ENCODE peak calls at places on chromosomes 1 and 21, in five cellular contexts. D is RWPE1, C is heart right ventricle, Z is lower leg skin, J is PC-3. W is an unnamed sample.

GRCh38 chr1:80217377-80217986 is 1211.0 kb upstream of the ADGRL4 start:
- DNase-seq in D (peak), C (no peak), Z (no peak), J (peak), W (no peak)

GRCh38 chr21:34864370-34865209 is 184.5 kb downstream of the RUNX1 start:
- DNase-seq in D (no peak), C (no peak), Z (no peak), J (no peak), W (no peak)

GRCh38 chr1:54997711-54997986 is 1.1 kb upstream of the BSND start:
- DNase-seq in D (no peak), C (no peak), Z (no peak), J (no peak), W (no peak)

GRCh38 chr1:48007044-48007443 is 9.9 kb upstream of the TRABD2B start:
- DNase-seq in D (peak), C (no peak), Z (peak), J (peak), W (no peak)

GRCh38 chr1:108962681-108963051 is 618 bp downstream of the CLCC1 start:
- DNase-seq in D (no peak), C (peak), Z (no peak), J (peak), W (peak)

GRCh38 chr1:28507247-28507645 is 1.4 kb downstream of the RCC1 start:
- DNase-seq in D (no peak), C (no peak), Z (no peak), J (no peak), W (no peak)

GRCh38 chr1:235649722-235650163 is at the start of gene GNG4:
- DNase-seq in D (no peak), C (no peak), Z (peak), J (no peak), W (no peak)

GRCh38 chr1:220093361-220094015 is 444 bp upstream of the IARS2 start:
- DNase-seq in D (no peak), C (no peak), Z (no peak), J (no peak), W (no peak)

GRCh38 chr1:24786191-24786590 is 40.9 kb downstream of the CLIC4 start:
- DNase-seq in D (peak), C (no peak), Z (no peak), J (no peak), W (no peak)

GRCh38 chr1:229879746-229880145 is 187.3 kb upstream of the GALNT2 start:
- DNase-seq in D (no peak), C (no peak), Z (peak), J (no peak), W (no peak)

GRCh38 chr1:89761901-89762300 is 58.9 kb upstream of the LRRC8D start:
- DNase-seq in D (no peak), C (no peak), Z (no peak), J (no peak), W (no peak)

GRCh38 chr1:17586172-17586963 is 46.9 kb downstream of the ARHGEF10L start:
- DNase-seq in D (peak), C (no peak), Z (no peak), J (peak), W (peak)

GRCh38 chr1:206835186-206835585 is 30.2 kb upstream of the IL20 start:
- DNase-seq in D (no peak), C (no peak), Z (no peak), J (no peak), W (no peak)

GRCh38 chr1:31111290-31111951 is 45.9 kb upstream of the PUM1 start:
- DNase-seq in D (peak), C (peak), Z (no peak), J (peak), W (peak)

GRCh38 chr1:20385630-20386029 is 95.0 kb downstream of the VWA5B1 start:
- DNase-seq in D (no peak), C (no peak), Z (no peak), J (no peak), W (no peak)

GRCh38 chr1:239232921-239233320 is 153.4 kb upstream of the CHRM3 start:
- DNase-seq in D (no peak), C (no peak), Z (no peak), J (no peak), W (no peak)

GRCh38 chr1:1347663-1348419 is 1.4 kb downstream of the DVL1 start:
- DNase-seq in D (no peak), C (no peak), Z (no peak), J (peak), W (peak)

GRCh38 chr1:77040817-77041216 is 173.5 kb downstream of the ST6GALNAC5 start:
- DNase-seq in D (no peak), C (no peak), Z (no peak), J (no peak), W (no peak)

GRCh38 chr1:76106719-76107235 is 32.2 kb downstream of the ST6GALNAC3 start:
- DNase-seq in D (no peak), C (no peak), Z (no peak), J (no peak), W (no peak)

GRCh38 chr1:231161711-231162299 is at the start of gene TRIM67:
- DNase-seq in D (no peak), C (peak), Z (no peak), J (no peak), W (no peak)

GRCh38 chr1:6393400-6394187 is at the start of gene ACOT7:
- DNase-seq in D (peak), C (peak), Z (peak), J (peak), W (peak)

GRCh38 chr1:98049370-98050115 is 128.7 kb upstream of the DPYD start:
- DNase-seq in D (no peak), C (no peak), Z (no peak), J (no peak), W (no peak)

GRCh38 chr1:203274603-203275381 is 30.5 kb upstream of the BTG2 start:
- DNase-seq in D (no peak), C (no peak), Z (peak), J (no peak), W (peak)

GRCh38 chr1:52139817-52140540 is 1.9 kb upstream of the ZFYVE9 start:
- DNase-seq in D (peak), C (no peak), Z (no peak), J (peak), W (no peak)

GRCh38 chr1:15919316-15919715 is 56.6 kb downstream of the ZBTB17 start:
- DNase-seq in D (peak), C (no peak), Z (no peak), J (peak), W (no peak)

GRCh38 chr1:15213333-15213732 is 33.7 kb upstream of the FHAD1 start:
- DNase-seq in D (no peak), C (no peak), Z (peak), J (no peak), W (no peak)

GRCh38 chr1:245153081-245153644 is 1.6 kb upstream of the KIF26B start:
- DNase-seq in D (peak), C (peak), Z (peak), J (peak), W (peak)

GRCh38 chr21:27571706-27572105 is 604.8 kb upstream of the ADAMTS5 start:
- DNase-seq in D (peak), C (no peak), Z (no peak), J (peak), W (no peak)

GRCh38 chr1:213335084-213335483 is 284.0 kb downstream of the RPS6KC1 start:
- DNase-seq in D (no peak), C (no peak), Z (no peak), J (no peak), W (no peak)

GRCh38 chr1:56584910-56585528 is 5.7 kb upstream of the PLPP3 start:
- DNase-seq in D (peak), C (no peak), Z (no peak), J (peak), W (no peak)

GRCh38 chr1:29213055-29213454 is 17.7 kb downstream of the MECR start:
- DNase-seq in D (no peak), C (no peak), Z (no peak), J (no peak), W (no peak)

GRCh38 chr1:212587304-212588136 is 21.0 kb upstream of the ATF3 start:
- DNase-seq in D (no peak), C (no peak), Z (no peak), J (no peak), W (no peak)

GRCh38 chr1:17207540-17207939 is 2.6 kb downstream of the PADI1 start:
- DNase-seq in D (no peak), C (no peak), Z (no peak), J (no peak), W (no peak)

GRCh38 chr1:19009882-19010321 is 53.4 kb upstream of the IFFO2 start:
- DNase-seq in D (peak), C (no peak), Z (peak), J (peak), W (no peak)

GRCh38 chr1:24384251-24385090 is 29.1 kb downstream of the STPG1 start:
- DNase-seq in D (peak), C (no peak), Z (peak), J (peak), W (no peak)

GRCh38 chr1:175191654-175192053 is 922 bp downstream of the KIAA0040 start:
- DNase-seq in D (no peak), C (no peak), Z (no peak), J (no peak), W (peak)

GRCh38 chr1:156492591-156493080 is 7.9 kb downstream of the MEF2D start:
- DNase-seq in D (no peak), C (peak), Z (no peak), J (no peak), W (no peak)

GRCh38 chr1:185041742-185042141 is 3.6 kb upstream of the RNF2 start:
- DNase-seq in D (no peak), C (no peak), Z (no peak), J (no peak), W (no peak)

DNA sequence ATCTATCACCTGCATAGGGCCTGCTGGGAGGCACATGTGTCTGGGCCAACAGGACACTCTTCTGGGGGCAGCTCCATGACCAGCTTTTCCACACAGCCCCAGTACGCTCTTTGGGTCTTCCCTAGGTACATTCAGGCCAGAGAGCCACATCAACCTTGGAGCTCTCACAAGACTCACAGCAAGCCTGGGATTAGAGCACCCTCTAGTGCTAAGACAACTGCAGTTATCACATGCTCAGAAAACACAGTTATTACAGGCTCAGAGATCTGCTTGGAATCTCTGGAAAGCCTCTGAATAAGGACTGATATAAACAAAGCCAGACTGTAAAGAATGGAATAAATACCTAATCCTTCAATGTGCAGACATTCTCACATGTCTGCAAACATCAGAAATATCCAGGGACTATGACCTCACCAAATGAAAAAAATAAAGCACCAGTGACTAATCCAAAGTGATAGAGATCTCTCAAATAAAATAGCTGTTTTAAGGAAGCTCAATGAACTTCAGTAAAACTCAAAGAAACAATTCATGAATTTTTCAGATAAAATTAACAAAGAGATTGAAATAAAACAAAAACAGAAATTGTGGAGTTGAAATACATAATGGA is 563.9 kb upstream of the NR5A2 start:
- DNase-seq in D (peak), C (no peak), Z (no peak), J (peak), W (no peak)
- TF ChIP-seq CTCF in D (peak), C (no peak), Z (no peak), J (peak), W (no peak)

GRCh38 chr1:232529747-232530146 is 100.2 kb downstream of the SIPA1L2 start:
- DNase-seq in D (peak), C (no peak), Z (no peak), J (peak), W (no peak)
- TF ChIP-seq CTCF in D (no peak), C (no peak), Z (no peak), J (peak), W (no peak)

GRCh38 chr1:59595774-59596173 is 219.0 kb upstream of the HOOK1 start:
- DNase-seq in D (peak), C (no peak), Z (no peak), J (peak), W (no peak)
- TF ChIP-seq CTCF in D (no peak), C (no peak), Z (no peak), J (no peak), W (no peak)

GRCh38 chr1:62841587-62842169 is 57.7 kb downstream of the ATG4C start:
- DNase-seq in D (peak), C (no peak), Z (no peak), J (peak), W (no peak)
- TF ChIP-seq CTCF in D (peak), C (peak), Z (no peak), J (peak), W (peak)

DNA sequence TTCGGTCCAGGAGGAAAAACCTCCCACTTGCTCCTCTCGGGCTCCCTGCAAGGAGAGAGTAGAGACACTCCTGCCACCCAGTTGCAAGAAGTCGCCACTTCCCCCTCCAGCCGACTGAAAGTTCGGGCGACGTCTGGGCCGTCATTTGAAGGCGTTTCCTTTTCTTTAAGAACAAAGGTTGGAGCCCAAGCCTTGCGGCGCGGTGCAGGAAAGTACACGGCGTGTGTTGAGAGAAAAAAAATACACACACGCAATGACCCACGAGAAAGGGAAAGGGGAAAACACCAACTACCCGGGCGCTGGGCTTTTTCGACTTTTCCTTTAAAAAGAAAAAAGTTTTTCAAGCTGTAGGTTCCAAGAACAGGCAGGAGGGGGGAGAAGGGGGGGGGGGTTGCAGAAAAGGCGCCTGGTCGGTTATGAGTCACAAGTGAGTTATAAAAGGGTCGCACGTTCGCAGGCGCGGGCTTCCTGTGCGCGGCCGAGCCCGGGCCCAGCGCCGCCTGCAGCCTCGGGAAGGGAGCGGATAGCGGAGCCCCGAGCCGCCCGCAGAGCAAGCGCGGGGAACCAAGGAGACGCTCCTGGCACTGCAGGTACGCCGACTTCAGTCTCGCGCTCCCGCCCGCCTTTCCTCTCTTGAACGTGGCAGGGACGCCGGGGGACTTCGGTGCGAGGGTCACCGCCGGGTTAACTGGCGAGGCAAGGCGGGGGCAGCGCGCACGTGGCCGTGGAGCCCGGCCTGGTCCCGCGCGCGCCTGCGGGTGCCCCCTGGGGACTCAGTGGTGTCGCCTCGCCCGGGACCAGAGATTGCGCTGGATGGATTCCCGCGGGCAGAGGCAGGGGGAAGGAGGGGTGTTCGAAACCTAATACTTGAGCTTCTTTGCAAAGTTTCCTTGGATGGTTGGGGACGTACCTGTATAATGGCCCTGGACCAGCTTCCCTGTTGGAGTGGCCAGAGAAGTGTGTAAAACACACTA is 45.3 kb downstream of the MRPL39 start:
- DNase-seq in D (peak), C (peak), Z (peak), J (no peak), W (peak)
- TF ChIP-seq CTCF in D (peak), C (no peak), Z (no peak), J (no peak), W (no peak)

GRCh38 chr1:61956774-61957173 is 214.5 kb downstream of the PATJ start:
- DNase-seq in D (no peak), C (no peak), Z (no peak), J (no peak), W (no peak)

GRCh38 chr1:61962631-61963030 is 220.4 kb downstream of the PATJ start:
- DNase-seq in D (no peak), C (no peak), Z (no peak), J (no peak), W (no peak)

GRCh38 chr1:61956012-61956645 is 213.8 kb downstream of the PATJ start:
- DNase-seq in D (no peak), C (no peak), Z (no peak), J (no peak), W (no peak)

GRCh38 chr1:61955261-61955660 is 213.0 kb downstream of the PATJ start:
- DNase-seq in D (no peak), C (no peak), Z (no peak), J (no peak), W (no peak)

DNA sequence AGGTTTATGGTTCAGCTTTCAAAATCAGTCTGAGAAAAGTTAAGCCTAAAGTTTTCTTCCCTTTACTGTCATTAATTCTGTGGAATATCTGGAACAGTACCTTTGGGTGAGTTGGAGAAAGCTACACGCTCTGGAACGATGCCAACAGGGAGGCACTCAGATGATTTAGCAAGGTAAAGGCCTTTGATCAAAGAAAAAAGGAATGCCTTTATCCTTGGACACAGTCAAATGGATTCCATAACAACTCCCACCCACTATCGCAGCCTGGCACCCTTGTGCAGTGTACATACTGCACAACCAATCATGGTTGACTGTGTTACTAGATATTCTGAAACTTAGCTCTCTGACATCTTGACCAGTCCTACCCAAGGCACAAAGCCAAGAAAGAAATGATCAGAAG is 218.7 kb downstream of the PATJ start:
- DNase-seq in D (no peak), C (no peak), Z (no peak), J (no peak), W (no peak)
- TF ChIP-seq CTCF in D (no peak), C (no peak), Z (no peak), J (no peak), W (no peak)

GRCh38 chr1:240607006-240607405 is 4.9 kb downstream of the GREM2 start:
- DNase-seq in D (no peak), C (no peak), Z (no peak), J (peak), W (peak)

GRCh38 chr1:240611619-240612490 is at the start of gene GREM2:
- DNase-seq in D (peak), C (peak), Z (peak), J (peak), W (peak)

GRCh38 chr1:240609527-240610060 is 2.4 kb downstream of the GREM2 start:
- DNase-seq in D (no peak), C (no peak), Z (no peak), J (no peak), W (no peak)

GRCh38 chr1:240611228-240611618 is 732 bp downstream of the GREM2 start:
- DNase-seq in D (no peak), C (no peak), Z (no peak), J (no peak), W (no peak)

DNA sequence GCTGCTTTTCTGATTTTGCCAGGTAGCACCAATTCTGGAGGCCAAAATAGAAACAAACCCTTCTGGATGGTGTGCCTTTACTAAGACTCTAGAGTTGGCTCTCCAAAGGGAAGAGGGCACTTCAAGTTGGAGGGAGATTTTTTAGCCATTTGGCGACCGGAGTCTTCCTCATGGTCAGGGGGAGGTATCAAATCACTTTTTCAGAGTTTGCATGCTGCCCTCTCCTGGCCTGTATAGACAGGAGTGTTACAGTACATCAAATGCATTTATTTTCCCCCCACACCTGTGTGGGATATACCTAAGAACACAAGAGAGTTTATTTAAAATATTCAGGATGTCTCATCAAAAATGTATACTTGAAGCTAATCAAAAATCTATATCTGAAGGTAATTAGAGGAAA is 3.2 kb downstream of the GREM2 start:
- DNase-seq in D (no peak), C (no peak), Z (no peak), J (peak), W (peak)
- TF ChIP-seq CTCF in D (no peak), C (no peak), Z (no peak), J (peak), W (no peak)

GRCh38 chr1:232628335-232629214 is 1.4 kb downstream of the SIPA1L2 start:
- DNase-seq in D (no peak), C (no peak), Z (no peak), J (peak), W (no peak)
- TF ChIP-seq CTCF in D (peak), C (peak), Z (no peak), J (peak), W (no peak)

W was measured in mucosa of descending colon.